ENCODE peak calls at places on chromosomes 5 and 9, in five cellular contexts. N is fibroblast of pulmonary artery; X is iPS-NIHi11; A is fibroblast of villous mesenchyme; E is CD4-positive, CD25-positive, alpha-beta regulatory T cell. V is an unnamed sample.

GRCh38 chr5:127926974-127927373 is 156.6 kb upstream of the SLC12A2 start:
- DNase-seq in N (no peak), X (no peak), A (no peak), E (no peak), V (no peak)

GRCh38 chr5:32174011-32174866 is at the start of gene GOLPH3:
- DNase-seq in N (peak), X (peak), A (peak), E (peak), V (peak)

GRCh38 chr9:9752722-9753121 is 860.1 kb downstream of the PTPRD start:
- DNase-seq in N (no peak), X (no peak), A (peak), E (no peak), V (no peak)

GRCh38 chr9:129185991-129186390 is 7.9 kb upstream of the IER5L start:
- DNase-seq in N (no peak), X (no peak), A (no peak), E (no peak), V (no peak)

GRCh38 chr5:132639706-132640130 is 18.3 kb upstream of the IL13 start:
- DNase-seq in N (no peak), X (no peak), A (no peak), E (no peak), V (no peak)

GRCh38 chr5:96752341-96753016 is 55.3 kb downstream of the ERAP1 start:
- DNase-seq in N (peak), X (peak), A (peak), E (peak), V (peak)

GRCh38 chr9:107484117-107484723 is 5.3 kb downstream of the KLF4 start:
- DNase-seq in N (peak), X (peak), A (peak), E (no peak), V (peak)

GRCh38 chr5:6202615-6203365 is 175.6 kb downstream of the MED10 start:
- DNase-seq in N (no peak), X (peak), A (no peak), E (no peak), V (no peak)

GRCh38 chr5:32027717-32028321 is 146.3 kb downstream of the GOLPH3 start:
- DNase-seq in N (peak), X (peak), A (peak), E (no peak), V (no peak)

GRCh38 chr5:103259705-103260355 is 1.3 kb downstream of the MACIR start:
- DNase-seq in N (peak), X (peak), A (peak), E (no peak), V (peak)

GRCh38 chr9:18821794-18822193 is 211.2 kb downstream of the SAXO1 start:
- DNase-seq in N (no peak), X (peak), A (no peak), E (no peak), V (no peak)

GRCh38 chr5:132838516-132839282 is 8.3 kb upstream of the SHROOM1 start:
- DNase-seq in N (no peak), X (no peak), A (no peak), E (no peak), V (no peak)

GRCh38 chr5:169805527-169805934 is 168.5 kb downstream of the DOCK2 start:
- DNase-seq in N (peak), X (no peak), A (no peak), E (peak), V (no peak)

GRCh38 chr9:71504636-71505035 is 263.7 kb downstream of the CEMIP2 start:
- DNase-seq in N (no peak), X (no peak), A (no peak), E (no peak), V (no peak)

GRCh38 chr5:179300834-179301233 is 44.4 kb downstream of the ADAMTS2 start:
- DNase-seq in N (no peak), X (no peak), A (peak), E (no peak), V (no peak)

GRCh38 chr5:111961867-111962266 is 204.9 kb upstream of the NREP start:
- DNase-seq in N (no peak), X (no peak), A (no peak), E (no peak), V (no peak)

GRCh38 chr9:97721396-97721795 is 24.3 kb upstream of the XPA start:
- DNase-seq in N (no peak), X (no peak), A (no peak), E (no peak), V (no peak)

GRCh38 chr5:39158786-39159185 is 60.6 kb downstream of the FYB1 start:
- DNase-seq in N (no peak), X (no peak), A (no peak), E (no peak), V (no peak)

GRCh38 chr5:82365026-82365425 is 86.9 kb upstream of the RPS23 start:
- DNase-seq in N (no peak), X (no peak), A (no peak), E (no peak), V (no peak)

GRCh38 chr5:143208781-143209510 is 194.5 kb downstream of the NR3C1 start:
- DNase-seq in N (no peak), X (peak), A (no peak), E (no peak), V (no peak)

GRCh38 chr5:179732918-179733763 is 519 bp downstream of the MAML1 start:
- DNase-seq in N (peak), X (peak), A (peak), E (peak), V (peak)